ENCODE peak calls at places on chromosomes 5 and 9, in six cellular contexts. T, G, D, V, R and N are unnamed samples.

GRCh38 chr9:13728917-13729811 is 449.7 kb upstream of the MPDZ start:
- DNase-seq in T (no peak), G (peak), D (no peak), V (no peak), R (no peak), N (no peak)

GRCh38 chr5:179839328-179840256 is 18.9 kb downstream of the SQSTM1 start:
- DNase-seq in T (no peak), G (peak), D (no peak), V (no peak), R (no peak), N (peak)

GRCh38 chr5:175689147-175689991 is 31.5 kb downstream of the HRH2 start:
- DNase-seq in T (no peak), G (peak), D (no peak), V (no peak), R (no peak), N (no peak)

GRCh38 chr5:96807099-96807654 is 568 bp downstream of the ERAP1 start:
- DNase-seq in T (peak), G (peak), D (no peak), V (no peak), R (no peak), N (peak)

GRCh38 chr5:14238272-14238671 is 95.1 kb downstream of the TRIO start:
- DNase-seq in T (no peak), G (no peak), D (no peak), V (no peak), R (no peak), N (no peak)

GRCh38 chr5:141565826-141566575 is 52.8 kb downstream of the DIAPH1 start:
- DNase-seq in T (no peak), G (peak), D (no peak), V (no peak), R (no peak), N (no peak)

GRCh38 chr9:131892162-131892707 is 152.4 kb upstream of the RAPGEF1 start:
- DNase-seq in T (no peak), G (no peak), D (no peak), V (no peak), R (no peak), N (no peak)

GRCh38 chr9:130847306-130848217 is 12.5 kb downstream of the ABL1 start:
- DNase-seq in T (peak), G (peak), D (no peak), V (no peak), R (no peak), N (peak)

GRCh38 chr9:100499460-100499859 is 26.5 kb downstream of the TMEFF1 start:
- DNase-seq in T (no peak), G (no peak), D (no peak), V (no peak), R (no peak), N (no peak)

GRCh38 chr5:10366310-10367297 is 13.1 kb downstream of the MARCHF6 start:
- DNase-seq in T (no peak), G (peak), D (no peak), V (no peak), R (no peak), N (no peak)

GRCh38 chr5:175873090-175873454 is 1.7 kb downstream of the CPLX2 start:
- DNase-seq in T (peak), G (peak), D (no peak), V (no peak), R (no peak), N (no peak)

GRCh38 chr5:39584921-39585320 is 160.1 kb upstream of the DAB2 start:
- DNase-seq in T (no peak), G (peak), D (no peak), V (no peak), R (no peak), N (no peak)

GRCh38 chr5:45385321-45386058 is 310.7 kb downstream of the HCN1 start:
- DNase-seq in T (no peak), G (peak), D (no peak), V (no peak), R (no peak), N (no peak)

GRCh38 chr9:89684912-89685636 is 80.3 kb downstream of the GADD45G start:
- DNase-seq in T (no peak), G (no peak), D (no peak), V (no peak), R (no peak), N (peak)

GRCh38 chr5:168699002-168699401 is 119.8 kb upstream of the PANK3 start:
- DNase-seq in T (no peak), G (no peak), D (no peak), V (no peak), R (no peak), N (no peak)